ENCODE peak calls at places on chromosomes 1 and 21, in four cellular contexts. A, G, Q and E are unnamed samples.

GRCh38 chr1:214476958-214477870 is 74.2 kb downstream of the PTPN14 start:
- DNase-seq in G (no peak), A (peak; percentile 67), Q (no peak), E (no peak)

GRCh38 chr1:26618561-26618960 is 77.3 kb upstream of the ARID1A start:
- DNase-seq in A (no peak), Q (no peak), G (no peak), E (no peak)

GRCh38 chr1:240117202-240117769 is 25.6 kb downstream of the FMN2 start:
- DNase-seq in Q (no peak), A (peak; percentile 31), G (no peak), E (no peak)

GRCh38 chr1:31249854-31250253 is 10.2 kb upstream of the NKAIN1 start:
- DNase-seq in Q (no peak), G (no peak), A (no peak), E (no peak)

GRCh38 chr1:221575605-221576004 is 166.3 kb downstream of the DUSP10 start:
- DNase-seq in Q (no peak), A (no peak), G (no peak), E (no peak)

GRCh38 chr21:14120091-14120734 is 90.5 kb downstream of the LIPI start:
- DNase-seq in Q (no peak), G (peak; percentile 56), A (no peak), E (peak; percentile 49)

GRCh38 chr1:151132676-151133338 is 13.6 kb downstream of the SEMA6C start:
- DNase-seq in Q (no peak), A (no peak), G (no peak), E (no peak)

GRCh38 chr1:160768295-160768657 is 27.7 kb upstream of the LY9 start:
- DNase-seq in A (no peak), G (peak; percentile 73), Q (peak; percentile 76), E (peak; percentile 64)

GRCh38 chr1:68221001-68221970 is 11.0 kb downstream of the WLS start:
- DNase-seq in Q (no peak), G (no peak), A (no peak), E (no peak)

GRCh38 chr1:66613187-66613586 is 79.2 kb downstream of the SGIP1 start:
- DNase-seq in Q (no peak), G (no peak), A (peak; percentile 40), E (no peak)

GRCh38 chr1:77539510-77540142 is 142.8 kb downstream of the ZZZ3 start:
- DNase-seq in Q (no peak), G (peak; percentile 23), A (peak; percentile 96), E (no peak)

GRCh38 chr1:77037990-77038389 is 170.7 kb downstream of the ST6GALNAC5 start:
- DNase-seq in A (peak; percentile 9), Q (no peak), G (no peak), E (no peak)

GRCh38 chr1:26827663-26828062 is 1.2 kb downstream of the ZDHHC18 start:
- DNase-seq in A (peak; percentile 41), G (no peak), Q (no peak), E (no peak)

GRCh38 chr1:146036241-146036989 is 14.9 kb upstream of the HJV start:
- DNase-seq in A (no peak), Q (no peak), G (no peak), E (no peak)

GRCh38 chr1:57889686-57890360 is 466.0 kb upstream of the DAB1 start:
- DNase-seq in A (peak; percentile 53), G (no peak), Q (no peak), E (no peak)

GRCh38 chr1:212712451-212713303 is 13.0 kb upstream of the BATF3 start:
- DNase-seq in G (peak; percentile 49), A (peak; percentile 36), Q (no peak), E (no peak)

GRCh38 chr1:211825990-211826389 is 4.6 kb downstream of the LPGAT1 start:
- DNase-seq in G (no peak), Q (no peak), A (peak; percentile 71), E (no peak)

GRCh38 chr21:41606706-41607105 is 98.7 kb upstream of the TMPRSS2 start:
- DNase-seq in Q (no peak), G (no peak), A (no peak), E (no peak)

GRCh38 chr1:56516539-56517252 is 62.7 kb downstream of the PLPP3 start:
- DNase-seq in G (peak; percentile 98), A (peak; percentile 73), Q (no peak), E (peak; percentile 74)

GRCh38 chr1:2630498-2631135 is 2.2 kb downstream of the MMEL1 start:
- DNase-seq in G (no peak), Q (no peak), A (no peak), E (no peak)

GRCh38 chr1:246383217-246383616 is 123.9 kb downstream of the SMYD3 start:
- DNase-seq in A (no peak), G (no peak), Q (no peak), E (no peak)

GRCh38 chr1:68111804-68112436 is 61.5 kb upstream of the DIRAS3 start:
- DNase-seq in G (peak; percentile 46), A (peak; percentile 93), Q (no peak), E (peak; percentile 58)

GRCh38 chr1:1356796-1357401 is 1.5 kb downstream of the MXRA8 start:
- DNase-seq in A (peak; percentile 64), Q (no peak), G (no peak), E (no peak)

GRCh38 chr1:43440358-43440757 is 13.4 kb downstream of the HYI start:
- DNase-seq in A (no peak), Q (no peak), G (no peak), E (no peak)

GRCh38 chr1:107141491-107142369 is 891 bp downstream of the NTNG1 start:
- DNase-seq in G (peak; percentile 69), A (peak; percentile 77), Q (no peak), E (peak; percentile 20)

GRCh38 chr1:5514519-5515183 is 477.6 kb downstream of the NPHP4 start:
- DNase-seq in A (peak; percentile 52), Q (peak; percentile 45), G (peak; percentile 45), E (peak; percentile 78)

GRCh38 chr1:33966346-33967141 is 102.7 kb downstream of the HMGB4 start:
- DNase-seq in A (no peak), Q (no peak), G (no peak), E (no peak)

GRCh38 chr1:193322218-193322617 is 135.8 kb upstream of the B3GALT2 start:
- DNase-seq in A (peak; percentile 83), Q (no peak), G (peak; percentile 61), E (no peak)

GRCh38 chr1:247530785-247531184 is 5.5 kb downstream of the OR2C3 start:
- DNase-seq in G (no peak), A (no peak), Q (no peak), E (no peak)

GRCh38 chr21:34498623-34499022 is 13.4 kb downstream of the KCNE1 start:
- DNase-seq in Q (no peak), G (no peak), A (peak; percentile 66), E (no peak)